ENCODE peak calls at places on chromosome 4, in ten cellular contexts. T is adrenal gland; P is lung microvascular endothelial cell; U is SW 1271; B is nephron progenitor cell; N is mesothelial cell of epicardium; L is lung; E is activated CD4-positive, alpha-beta T cell treated with anti-CD3 and anti-CD28 coated beads for 36 hours; A is AG08396; D is effector CD4-positive, alpha-beta T cell. O is an unnamed sample.

GRCh38 chr4:15244354-15244753 is 183.5 kb upstream of the C1QTNF7 start:
- DNase-seq in T (no peak), U (no peak), L (no peak), B (no peak), A (no peak), P (no peak), N (no peak), D (no peak), E (no peak), O (no peak)

GRCh38 chr4:182238355-182238931 is 4.8 kb upstream of the TENM3 start:
- DNase-seq in N (no peak), L (no peak), T (peak), A (no peak), P (no peak), E (no peak), B (no peak), D (no peak), U (no peak), O (no peak)

GRCh38 chr4:184824776-184825393 is 883 bp downstream of the ACSL1 start:
- DNase-seq in T (no peak), B (no peak), D (no peak), A (no peak), E (peak), P (no peak), L (no peak), N (no peak), U (no peak), O (no peak)

GRCh38 chr4:25112349-25113008 is 47.8 kb downstream of the SEPSECS start:
- DNase-seq in T (no peak), E (no peak), U (no peak), N (no peak), L (no peak), P (no peak), A (no peak), B (no peak), D (no peak), O (no peak)

GRCh38 chr4:38733663-38734062 is 49.1 kb downstream of the TLR10 start:
- DNase-seq in B (no peak), D (no peak), E (no peak), P (no peak), U (no peak), A (no peak), L (no peak), N (no peak), T (no peak), O (no peak)

GRCh38 chr4:122341906-122342305 is 36.9 kb upstream of the ADAD1 start:
- DNase-seq in D (no peak), A (peak), U (peak), E (no peak), T (no peak), P (peak), L (no peak), B (no peak), N (no peak), O (no peak)

GRCh38 chr4:86879641-86880040 is 12.6 kb downstream of the C4orf36 start:
- DNase-seq in B (no peak), E (no peak), P (no peak), A (no peak), T (no peak), N (no peak), L (no peak), U (no peak), D (no peak), O (no peak)

GRCh38 chr4:15213415-15213814 is 211.1 kb downstream of the CPEB2 start:
- DNase-seq in N (no peak), D (no peak), U (no peak), L (no peak), T (no peak), B (no peak), E (no peak), A (no peak), P (no peak), O (no peak)

GRCh38 chr4:33924239-33924638 is 2320.1 kb downstream of the ARAP2 start:
- DNase-seq in T (no peak), L (no peak), E (no peak), D (no peak), U (peak), P (no peak), A (no peak), N (no peak), B (peak), O (no peak)

O was measured in pulmonary artery endothelial cell.